ENCODE peak calls at places on chromosome 22, in six cellular contexts. R is kidney, N is adrenal gland, F is neural progenitor cell, P is Peyer's patch, W is uterus. E is an unnamed sample. For H3K4me1, the result is how much of the 10 kb centered on the place peaks cover.

GRCh38 chr22:24555160-24555495 is 190 bp upstream of the GUCD1 start:
- DNase-seq in R (peak), N (peak), F (peak), P (peak), W (peak), E (peak)

GRCh38 chr22:44954113-44954512 is 55.7 kb downstream of the PHF21B start:
- DNase-seq in R (no peak), N (no peak), F (no peak), P (no peak), W (no peak), E (no peak)

GRCh38 chr22:46604306-46604690 is 15.9 kb upstream of the GRAMD4 start:
- DNase-seq in R (no peak), N (peak), F (no peak), P (no peak), W (no peak), E (no peak)

GRCh38 chr22:37546436-37547248 is 13.6 kb upstream of the CDC42EP1 start:
- DNase-seq in R (peak), N (peak), F (peak), P (peak), W (peak), E (no peak)

GRCh38 chr22:20128902-20129746 is 2.5 kb upstream of the ZDHHC8 start:
- DNase-seq in R (no peak), N (peak), F (peak), P (no peak), W (no peak), E (no peak)

GRCh38 chr22:46009730-46010129 is 32.8 kb upstream of the WNT7B start:
- DNase-seq in R (peak), N (no peak), F (no peak), P (peak), W (peak), E (no peak)

GRCh38 chr22:46044718-46045458 is 67.9 kb upstream of the WNT7B start:
- DNase-seq in R (peak), N (peak), F (peak), P (peak), W (peak), E (no peak)

GRCh38 chr22:43209971-43210370 is 23.0 kb upstream of the TTLL12 start:
- DNase-seq in R (no peak), N (no peak), F (no peak), P (no peak), W (no peak), E (no peak)

GRCh38 chr22:29933619-29934018 is 50.6 kb downstream of the MTMR3 start:
- DNase-seq in R (no peak), N (no peak), F (no peak), P (no peak), W (no peak), E (no peak)

GRCh38 chr22:35708453-35708852 is 9.2 kb upstream of the APOL5 start:
- DNase-seq in R (no peak), N (no peak), F (no peak), P (no peak), W (no peak), E (no peak)

GRCh38 chr22:41526802-41527799 is 17.2 kb downstream of the POLR3H start:
- DNase-seq in R (no peak), N (peak), F (peak), P (no peak), W (peak), E (no peak)

GRCh38 chr22:29842740-29843139 is 4.7 kb upstream of the ASCC2 start:
- DNase-seq in R (no peak), N (peak), F (no peak), P (no peak), W (no peak), E (peak)

GRCh38 chr22:22111267-22111751 is 128.7 kb upstream of the TOP3B start:
- DNase-seq in R (no peak), N (no peak), F (no peak), P (no peak), W (no peak), E (no peak)

GRCh38 chr22:36991220-36991619 is 28.0 kb downstream of the TST start:
- DNase-seq in R (no peak), N (no peak), F (no peak), P (no peak), W (no peak), E (no peak)

GRCh38 chr22:24423519-24424000 is 3.8 kb upstream of the ADORA2A start:
- DNase-seq in R (no peak), N (no peak), F (peak), P (peak), W (peak), E (no peak)

GRCh38 chr22:10727393-10727792 is 4800.6 kb upstream of the OR11H1 start:
- DNase-seq in R (no peak), N (no peak), F (no peak), P (no peak), W (no peak), E (no peak)

GRCh38 chr22:27870234-27871191 is 48.5 kb downstream of the PITPNB start:
- DNase-seq in R (no peak), N (no peak), F (no peak), P (no peak), W (no peak), E (no peak)

GRCh38 chr22:34950480-34950879 is 115.5 kb upstream of the ISX start:
- DNase-seq in R (no peak), N (no peak), F (peak), P (no peak), W (no peak), E (no peak)

GRCh38 chr22:45505991-45506743 is 3.5 kb downstream of the FBLN1 start:
- DNase-seq in R (peak), N (no peak), F (no peak), P (peak), W (no peak), E (no peak)

GRCh38 chr22:43301866-43302265 is 41.3 kb downstream of the SCUBE1 start:
- DNase-seq in R (no peak), N (no peak), F (no peak), P (no peak), W (no peak), E (no peak)

GRCh38 chr22:28955817-28956216 is 72.4 kb downstream of the ZNRF3 start:
- DNase-seq in R (no peak), N (no peak), F (no peak), P (no peak), W (no peak), E (no peak)

GRCh38 chr22:43398910-43399309 is 12.9 kb upstream of the MPPED1 start:
- DNase-seq in R (peak), N (no peak), F (no peak), P (no peak), W (no peak), E (no peak)

GRCh38 chr22:48494968-48495750 is 1332.5 kb downstream of the BRD1 start:
- DNase-seq in R (peak), N (no peak), F (no peak), P (peak), W (no peak), E (no peak)

GRCh38 chr22:46758098-46758497 is 4.4 kb upstream of the TBC1D22A start:
- DNase-seq in R (no peak), N (no peak), F (no peak), P (peak), W (no peak), E (no peak)

GRCh38 chr22:47801541-47802245 is 1039.2 kb downstream of the TBC1D22A start:
- DNase-seq in R (no peak), N (peak), F (no peak), P (no peak), W (no peak), E (no peak)

GRCh38 chr22:47309476-47309875 is 547.0 kb downstream of the TBC1D22A start:
- DNase-seq in R (no peak), N (no peak), F (no peak), P (no peak), W (no peak), E (no peak)

GRCh38 chr22:41217553-41218157 is 12.5 kb downstream of the L3MBTL2 start:
- DNase-seq in R (peak), N (peak), F (peak), P (no peak), W (peak), E (peak)

GRCh38 chr22:43891360-43892182 is at the start of gene PNPLA5:
- DNase-seq in R (peak), N (no peak), F (peak), P (no peak), W (no peak), E (no peak)

GRCh38 chr22:35604671-35605457 is 12.3 kb downstream of the MB start:
- DNase-seq in R (peak), N (no peak), F (no peak), P (no peak), W (no peak), E (no peak)

GRCh38 chr22:36731916-36732315 is 28.4 kb upstream of the CACNG2 start:
- DNase-seq in R (no peak), N (peak), F (no peak), P (peak), W (no peak), E (no peak)

GRCh38 chr22:47918276-47918928 is 1156.0 kb downstream of the TBC1D22A start:
- DNase-seq in R (no peak), N (no peak), F (no peak), P (no peak), W (no peak), E (no peak)

GRCh38 chr22:44848791-44849410 is 96.5 kb downstream of the ARHGAP8 start:
- DNase-seq in R (peak), N (no peak), F (no peak), P (peak), W (no peak), E (no peak)

GRCh38 chr22:43304831-43305230 is 38.3 kb downstream of the SCUBE1 start:
- DNase-seq in R (no peak), N (no peak), F (no peak), P (no peak), W (no peak), E (no peak)

GRCh38 chr22:41092847-41093371 is 517 bp downstream of the EP300 start:
- DNase-seq in R (no peak), N (peak), F (peak), P (no peak), W (no peak), E (peak)

GRCh38 chr22:42769238-42769573 is 48.5 kb upstream of the A4GALT start:
- DNase-seq in R (no peak), N (no peak), F (no peak), P (no peak), W (no peak), E (no peak)

GRCh38 chr22:23217171-23218052 is 37.1 kb downstream of the BCR start:
- DNase-seq in R (peak), N (no peak), F (no peak), P (peak), W (no peak), E (no peak)
- H3K4me1 ChIP-seq in R (half or more), N (under half), F (under half), P (under half), W (under half), E (half or more)

GRCh38 chr22:39077513-39077840 is 402 bp downstream of the APOBEC3G start:
- DNase-seq in R (no peak), N (no peak), F (no peak), P (no peak), W (no peak), E (no peak)

GRCh38 chr22:39070186-39070585 is 6.9 kb upstream of the APOBEC3G start:
- DNase-seq in R (peak), N (no peak), F (no peak), P (no peak), W (no peak), E (no peak)

GRCh38 chr22:39078329-39078728 is 1.3 kb downstream of the APOBEC3G start:
- DNase-seq in R (peak), N (no peak), F (no peak), P (no peak), W (no peak), E (no peak)

GRCh38 chr22:39068033-39068785 is 8.9 kb upstream of the APOBEC3G start:
- DNase-seq in R (peak), N (no peak), F (no peak), P (no peak), W (no peak), E (no peak)

DNA sequence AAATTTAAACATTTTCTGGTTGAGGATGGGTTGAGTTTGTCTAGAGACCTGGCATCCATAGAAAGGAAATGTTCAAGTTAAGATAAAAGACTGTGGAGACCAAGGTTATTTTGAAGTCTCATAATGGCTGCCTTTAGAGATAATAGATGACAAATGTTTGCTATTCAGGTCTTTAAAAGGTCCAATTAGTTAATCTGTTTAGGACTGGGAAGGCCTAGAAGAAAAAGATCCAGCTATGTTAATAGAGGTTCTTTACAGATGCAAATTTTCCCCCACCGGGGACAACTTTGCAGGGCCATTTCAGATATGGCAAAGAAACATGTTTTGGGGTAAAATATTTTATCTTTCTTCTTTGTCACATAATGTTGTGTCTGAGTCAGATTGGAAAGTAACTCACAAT is 3.1 kb upstream of the APOBEC3G start:
- DNase-seq in R (no peak), N (no peak), F (no peak), P (no peak), W (no peak), E (no peak)
- H3K4me3 ChIP-seq in R (no peak), N (no peak), F (no peak), P (no peak), W (no peak), E (no peak)

GRCh38 chr22:49789289-49790141 is 38.2 kb downstream of the BRD1 start:
- DNase-seq in R (peak), N (peak), F (no peak), P (no peak), W (peak), E (peak)
- H3K4me1 ChIP-seq in R (under half), N (under half), F (under half), P (under half), W (under half), E (under half)

DNA sequence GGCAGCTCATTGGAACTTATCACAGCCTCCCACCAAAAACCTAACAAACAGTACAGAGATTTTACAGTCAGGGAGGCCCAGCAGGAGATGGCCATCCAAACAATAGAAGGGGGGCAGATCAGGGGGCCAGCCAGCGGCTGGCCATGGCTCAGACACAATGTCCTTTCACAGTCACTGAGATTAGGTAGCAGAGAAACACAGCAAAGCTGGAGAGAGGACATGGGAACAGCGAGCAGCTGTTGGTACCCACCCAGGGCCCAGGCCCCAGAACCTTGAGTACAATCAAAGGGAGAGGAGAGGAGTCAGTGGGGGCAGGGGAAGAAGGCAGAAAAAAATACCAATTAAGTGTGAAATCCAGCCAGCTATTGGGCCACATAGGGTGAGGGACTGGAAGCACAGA is 4.2 kb downstream of the TMEM121B start:
- DNase-seq in R (no peak), N (no peak), F (peak), P (no peak), W (no peak), E (no peak)
- H3K4me3 ChIP-seq in R (no peak), N (no peak), F (peak), P (no peak), W (no peak), E (no peak)

DNA sequence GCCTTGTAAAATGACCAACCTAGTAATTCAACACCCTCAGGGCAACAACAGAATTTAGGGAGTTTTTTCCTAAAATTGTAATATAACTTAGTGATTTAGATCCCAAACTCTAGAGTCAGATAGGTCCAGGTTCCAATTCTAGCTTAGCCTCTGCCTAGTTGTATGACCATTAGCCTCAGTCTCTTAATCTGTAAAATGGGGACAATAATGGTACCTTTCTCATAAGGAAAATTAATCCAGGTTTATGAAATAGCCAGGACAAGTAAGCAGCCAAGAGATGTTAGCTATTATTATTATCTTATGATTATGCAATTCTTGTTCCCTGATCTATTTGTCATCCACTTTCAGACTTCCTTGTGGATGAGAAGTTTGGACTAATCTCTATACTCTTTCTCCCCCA is 4.1 kb downstream of the TFIP11 start:
- DNase-seq in R (no peak), N (no peak), F (no peak), P (no peak), W (no peak), E (no peak)
- H3K4me1 ChIP-seq in R (under half), N (under half), F (under half), P (under half), W (under half), E (under half)

GRCh38 chr22:30944986-30945385 is 23.6 kb downstream of the MORC2 start:
- DNase-seq in R (no peak), N (no peak), F (no peak), P (no peak), W (no peak), E (no peak)

GRCh38 chr22:30940655-30941362 is 27.8 kb downstream of the MORC2 start:
- DNase-seq in R (no peak), N (no peak), F (no peak), P (no peak), W (no peak), E (no peak)

GRCh38 chr22:30943368-30943767 is 25.2 kb downstream of the MORC2 start:
- DNase-seq in R (no peak), N (no peak), F (no peak), P (no peak), W (no peak), E (no peak)

GRCh38 chr22:30945653-30946052 is 22.9 kb downstream of the MORC2 start:
- DNase-seq in R (no peak), N (no peak), F (no peak), P (no peak), W (no peak), E (no peak)

DNA sequence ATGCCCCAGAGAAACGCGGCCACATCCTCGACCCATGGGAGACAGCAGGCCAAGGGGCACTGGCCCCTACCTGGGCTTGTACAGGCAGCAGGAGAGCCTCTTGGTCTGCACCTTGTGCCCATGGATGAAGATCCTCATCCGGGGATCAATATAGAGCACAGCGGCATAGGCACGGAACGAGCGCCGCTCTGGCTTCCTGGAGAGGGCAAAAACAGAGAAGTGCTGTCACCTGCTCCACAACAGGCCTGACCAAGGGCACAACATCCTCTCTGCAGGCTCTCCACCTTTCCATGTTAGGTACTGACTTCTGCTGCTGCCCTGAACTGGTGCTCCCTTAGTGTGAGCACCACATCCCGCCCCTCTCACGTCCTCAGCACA is 27.2 kb downstream of the MORC2 start:
- DNase-seq in R (no peak), N (no peak), F (no peak), P (no peak), W (no peak), E (no peak)
- H3K4me3 ChIP-seq in R (no peak), N (no peak), F (no peak), P (no peak), W (no peak), E (no peak)

GRCh38 chr22:39646614-39647210 is 76.2 kb downstream of the CACNA1I start:
- DNase-seq in R (no peak), N (no peak), F (no peak), P (no peak), W (no peak), E (no peak)

GRCh38 chr22:39650996-39651782 is 80.6 kb downstream of the CACNA1I start:
- DNase-seq in R (no peak), N (no peak), F (peak), P (no peak), W (no peak), E (no peak)

GRCh38 chr22:39649500-39650089 is 79.0 kb downstream of the CACNA1I start:
- DNase-seq in R (no peak), N (no peak), F (no peak), P (no peak), W (no peak), E (no peak)

GRCh38 chr22:39645532-39645931 is 75.0 kb downstream of the CACNA1I start:
- DNase-seq in R (no peak), N (no peak), F (no peak), P (no peak), W (no peak), E (no peak)

GRCh38 chr22:39647836-39648500 is 77.4 kb downstream of the CACNA1I start:
- DNase-seq in R (no peak), N (no peak), F (no peak), P (no peak), W (no peak), E (no peak)
- H3K4me1 ChIP-seq in R (under half), N (under half), F (under half), P (under half), W (under half), E (under half)

GRCh38 chr22:39242809-39243442 is 1.9 kb downstream of the PDGFB start:
- DNase-seq in R (no peak), N (no peak), F (peak), P (no peak), W (no peak), E (no peak)

GRCh38 chr22:39241632-39242388 is 3.0 kb downstream of the PDGFB start:
- DNase-seq in R (no peak), N (no peak), F (no peak), P (no peak), W (no peak), E (no peak)

GRCh38 chr22:39240841-39241631 is 3.7 kb downstream of the PDGFB start:
- DNase-seq in R (peak), N (peak), F (peak), P (peak), W (no peak), E (no peak)

GRCh38 chr22:39243443-39244072 is 1.2 kb downstream of the PDGFB start:
- DNase-seq in R (no peak), N (no peak), F (peak), P (no peak), W (no peak), E (no peak)

GRCh38 chr22:39242389-39242808 is 2.4 kb downstream of the PDGFB start:
- DNase-seq in R (no peak), N (no peak), F (peak), P (no peak), W (no peak), E (no peak)
- H3K4me3 ChIP-seq in R (no peak), N (peak), F (peak), P (peak), W (peak), E (peak)

E was measured in tibial nerve.